ENCODE peak calls at places on chromosomes 7 and 10, in five cellular contexts. H is H1, Z is K562, N is HepG2, G is GM12878. W is an unnamed sample.

GRCh38 chr7:134845461-134845860 is 66.0 kb downstream of the CALD1 start:
- DNase-seq in Z (no peak), G (peak), N (peak), H (no peak), W (no peak)

GRCh38 chr7:12594122-12594897 is 23.8 kb downstream of the SCIN start:
- DNase-seq in N (no peak), G (no peak), H (no peak), Z (no peak), W (no peak)

GRCh38 chr10:24104895-24105294 is 104.0 kb upstream of the KIAA1217 start:
- DNase-seq in G (no peak), N (no peak), Z (no peak), H (no peak), W (no peak)

GRCh38 chr7:82204694-82205093 is 238.9 kb downstream of the CACNA2D1 start:
- DNase-seq in G (no peak), Z (no peak), H (no peak), N (no peak), W (no peak)

GRCh38 chr10:52927678-52928077 is 155.1 kb upstream of the MBL2 start:
- DNase-seq in G (no peak), Z (no peak), N (no peak), H (no peak), W (no peak)

GRCh38 chr7:139680676-139681462 is 96.9 kb downstream of the HIPK2 start:
- DNase-seq in G (no peak), Z (peak), N (no peak), H (no peak), W (peak)

GRCh38 chr10:88114368-88114767 is 250.9 kb downstream of the PTEN start:
- DNase-seq in G (no peak), N (peak), Z (peak), H (no peak), W (peak)

GRCh38 chr7:131108212-131108980 is 219.3 kb upstream of the MKLN1 start:
- DNase-seq in H (no peak), N (no peak), Z (no peak), G (no peak), W (no peak)

GRCh38 chr10:3220853-3221252 is 48.3 kb upstream of the PITRM1 start:
- DNase-seq in H (no peak), Z (no peak), N (no peak), G (no peak), W (no peak)

GRCh38 chr7:78039791-78040776 is 241.5 kb downstream of the PHTF2 start:
- DNase-seq in Z (peak), N (no peak), G (no peak), H (peak), W (peak)

GRCh38 chr10:78900715-78901430 is 167.9 kb upstream of the ZMIZ1 start:
- DNase-seq in H (peak), N (no peak), G (no peak), Z (no peak), W (no peak)

GRCh38 chr7:15801565-15801964 is 115.1 kb upstream of the MEOX2 start:
- DNase-seq in G (no peak), H (no peak), N (no peak), Z (no peak), W (peak)

GRCh38 chr7:83934118-83934734 is 260.4 kb downstream of the SEMA3A start:
- DNase-seq in H (no peak), N (no peak), Z (no peak), G (no peak), W (peak)

GRCh38 chr10:121374121-121374520 is 224.1 kb downstream of the FGFR2 start:
- DNase-seq in G (no peak), N (no peak), H (no peak), Z (no peak), W (no peak)

GRCh38 chr7:40843338-40844026 is 708.7 kb downstream of the SUGCT start:
- DNase-seq in Z (no peak), H (no peak), G (no peak), N (no peak), W (no peak)

GRCh38 chr7:44587843-44588711 is 6.0 kb upstream of the TMED4 start:
- DNase-seq in H (no peak), N (peak), G (peak), Z (no peak), W (peak)

GRCh38 chr10:71486465-71487114 is 89.9 kb downstream of the CDH23 start:
- DNase-seq in Z (peak), N (peak), H (peak), G (no peak), W (peak)

GRCh38 chr7:94912085-94912484 is 4.7 kb downstream of the PPP1R9A start:
- DNase-seq in G (no peak), H (no peak), Z (no peak), N (peak), W (no peak)

GRCh38 chr10:89632824-89633223 is 12.2 kb downstream of the PANK1 start:
- DNase-seq in H (no peak), G (no peak), Z (no peak), N (peak), W (no peak)

GRCh38 chr7:98315318-98315993 is 34.0 kb downstream of the BRI3 start:
- DNase-seq in N (no peak), G (peak), Z (no peak), H (no peak), W (no peak)

GRCh38 chr7:142412551-142413193 is 154.8 kb upstream of the PRSS58 start:
- DNase-seq in Z (peak), H (peak), N (peak), G (no peak), W (peak)

GRCh38 chr7:83633516-83633915 is 15.4 kb downstream of the SEMA3E start:
- DNase-seq in H (no peak), G (no peak), Z (no peak), N (no peak), W (no peak)

GRCh38 chr10:33214174-33214573 is 120.3 kb downstream of the NRP1 start:
- DNase-seq in H (no peak), Z (no peak), G (no peak), N (no peak), W (peak)

GRCh38 chr10:94299417-94299816 is 63.3 kb downstream of the NOC3L start:
- DNase-seq in Z (peak), H (no peak), N (peak), G (no peak), W (no peak)

GRCh38 chr7:139488810-139489209 is 5.3 kb upstream of the KLRG2 start:
- DNase-seq in G (no peak), Z (no peak), H (no peak), N (no peak), W (no peak)

GRCh38 chr7:151537818-151538561 is 18.3 kb upstream of the RHEB start:
- DNase-seq in H (no peak), N (no peak), Z (no peak), G (no peak), W (no peak)

GRCh38 chr7:155644971-155645509 is 579 bp downstream of the RBM33 start:
- DNase-seq in H (no peak), Z (peak), G (no peak), N (peak), W (peak)

GRCh38 chr10:123241391-123242141 is 87.4 kb downstream of the BUB3 start:
- DNase-seq in N (peak), H (no peak), Z (no peak), G (no peak), W (peak)

GRCh38 chr7:38178695-38179344 is 775 bp downstream of the STARD3NL start:
- DNase-seq in G (no peak), N (no peak), H (no peak), Z (no peak), W (no peak)

GRCh38 chr10:35546824-35547225 is 58.3 kb upstream of the GJD4 start:
- DNase-seq in Z (no peak), G (no peak), H (no peak), N (peak), W (no peak)

GRCh38 chr10:60957667-60958221 is 13.8 kb upstream of the RHOBTB1 start:
- DNase-seq in G (no peak), N (no peak), H (no peak), Z (no peak), W (no peak)

GRCh38 chr7:86962623-86963022 is 96.8 kb downstream of the ELAPOR2 start:
- DNase-seq in Z (no peak), H (no peak), G (no peak), N (no peak), W (no peak)

GRCh38 chr10:7108141-7108540 is 302.7 kb downstream of the SFMBT2 start:
- DNase-seq in G (no peak), N (no peak), Z (no peak), H (no peak), W (no peak)
- TF ChIP-seq EZH2 in G (no peak), N (no peak), Z (no peak), H (no peak), W (no peak)

DNA sequence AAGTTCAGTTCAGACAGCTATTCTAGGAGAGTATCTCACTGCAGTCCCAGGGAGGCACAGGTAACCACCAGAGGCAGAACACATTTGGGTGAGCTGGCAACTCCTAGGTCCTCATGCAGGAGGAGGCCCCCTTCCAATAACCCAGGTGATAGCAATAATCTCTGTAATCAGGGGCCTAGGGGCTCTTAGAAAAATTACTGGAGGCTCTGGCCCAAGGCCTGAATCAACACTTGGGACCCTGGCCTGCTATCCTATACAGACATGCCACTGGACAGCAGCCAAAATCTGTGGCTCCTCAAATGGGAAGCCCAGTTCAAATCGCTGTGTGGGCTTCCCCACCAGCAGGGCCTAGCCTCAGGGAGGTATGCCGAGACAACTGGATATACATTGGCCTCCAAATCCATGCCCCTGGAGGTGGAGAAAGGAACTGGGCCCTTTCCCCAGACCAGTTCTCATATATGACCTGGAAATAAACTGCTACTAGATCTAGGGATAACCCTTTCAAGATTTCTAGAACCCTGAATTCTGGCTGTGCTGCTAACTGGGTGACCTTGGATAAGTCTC is 1.6 kb downstream of the AVPI1 start:
- DNase-seq in N (peak), H (no peak), Z (peak), G (no peak), W (peak)
- TF ChIP-seq POLR2A in N (no peak), H (no peak), Z (no peak), G (no peak), W (no peak)

GRCh38 chr7:27106181-27106905 is 3.9 kb upstream of the HOXA2 start:
- DNase-seq in G (no peak), N (no peak), H (peak), Z (no peak), W (peak)
- TF ChIP-seq EZH2 in G (no peak), N (no peak), H (peak), Z (no peak), W (no peak)

GRCh38 chr7:2576742-2577491 is 18.1 kb downstream of the IQCE start:
- DNase-seq in Z (no peak), H (no peak), N (no peak), G (no peak), W (no peak)

GRCh38 chr7:2577914-2578680 is 19.3 kb downstream of the IQCE start:
- DNase-seq in G (no peak), N (no peak), H (no peak), Z (no peak), W (no peak)

GRCh38 chr7:2575046-2575732 is 16.4 kb downstream of the IQCE start:
- DNase-seq in H (no peak), Z (no peak), N (no peak), G (no peak), W (no peak)

GRCh38 chr7:2573747-2574146 is 15.0 kb downstream of the IQCE start:
- DNase-seq in H (no peak), N (no peak), Z (no peak), G (no peak), W (no peak)

DNA sequence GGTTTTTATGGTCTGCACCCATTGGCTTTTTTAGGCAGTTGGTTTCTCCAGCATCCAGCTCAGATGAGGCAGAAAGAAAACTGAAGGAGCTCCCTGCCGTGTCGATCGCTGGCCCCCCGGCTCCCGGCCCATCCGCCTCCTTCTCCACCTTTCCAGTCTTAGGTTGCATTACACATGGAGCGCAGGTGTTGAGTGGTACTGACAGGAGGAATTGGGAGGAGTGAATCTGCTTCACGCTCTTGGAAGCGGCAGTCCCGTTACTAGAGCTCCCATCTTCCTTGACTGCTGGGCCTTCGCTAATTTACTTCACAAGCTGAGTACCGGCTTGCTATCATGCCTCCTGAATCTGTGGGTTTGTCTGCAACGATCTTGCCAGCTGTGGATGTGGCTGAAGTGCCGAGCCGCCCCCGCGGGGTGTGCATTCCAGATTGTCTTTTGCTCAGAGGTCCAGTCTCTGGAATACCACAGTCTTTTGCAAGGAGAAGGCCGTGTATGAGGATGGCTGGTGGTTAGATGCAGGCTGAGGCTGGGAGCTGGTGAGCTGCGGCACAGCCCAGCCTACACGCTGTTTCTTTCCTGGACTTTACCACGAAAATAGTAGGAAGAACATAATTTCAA is 17.1 kb downstream of the IQCE start:
- DNase-seq in N (no peak), Z (no peak), G (no peak), H (no peak), W (no peak)
- TF ChIP-seq POLR2A in N (no peak), Z (no peak), G (no peak), H (no peak), W (no peak)

GRCh38 chr7:150324366-150324961 is 1.1 kb upstream of the ACTR3C start:
- DNase-seq in Z (peak), H (no peak), G (no peak), N (peak), W (no peak)

GRCh38 chr7:150325110-150325611 is 1.8 kb upstream of the ACTR3C start:
- DNase-seq in Z (peak), G (no peak), N (no peak), H (no peak), W (no peak)

GRCh38 chr7:150325901-150326300 is 2.6 kb upstream of the ACTR3C start:
- DNase-seq in H (no peak), Z (peak), N (no peak), G (no peak), W (no peak)

GRCh38 chr7:150327308-150327707 is 4.0 kb upstream of the ACTR3C start:
- DNase-seq in N (no peak), Z (no peak), G (no peak), H (no peak), W (no peak)

GRCh38 chr7:150326657-150327268 is 3.4 kb upstream of the ACTR3C start:
- DNase-seq in G (no peak), H (no peak), N (no peak), Z (no peak), W (no peak)
- TF ChIP-seq EZH2 in G (no peak), H (no peak), N (no peak), Z (no peak), W (no peak)

GRCh38 chr10:44974628-44975431 is 3.8 kb downstream of the DEPP1 start:
- DNase-seq in Z (peak), G (no peak), N (peak), H (peak), W (peak)

GRCh38 chr10:44977287-44978212 is 1.1 kb downstream of the DEPP1 start:
- DNase-seq in Z (no peak), G (no peak), N (no peak), H (no peak), W (no peak)

GRCh38 chr10:44974082-44974627 is 4.5 kb downstream of the DEPP1 start:
- DNase-seq in Z (no peak), G (no peak), H (no peak), N (no peak), W (no peak)

GRCh38 chr10:44976352-44977198 is 2.0 kb downstream of the DEPP1 start:
- DNase-seq in Z (no peak), H (no peak), N (no peak), G (no peak), W (peak)

DNA sequence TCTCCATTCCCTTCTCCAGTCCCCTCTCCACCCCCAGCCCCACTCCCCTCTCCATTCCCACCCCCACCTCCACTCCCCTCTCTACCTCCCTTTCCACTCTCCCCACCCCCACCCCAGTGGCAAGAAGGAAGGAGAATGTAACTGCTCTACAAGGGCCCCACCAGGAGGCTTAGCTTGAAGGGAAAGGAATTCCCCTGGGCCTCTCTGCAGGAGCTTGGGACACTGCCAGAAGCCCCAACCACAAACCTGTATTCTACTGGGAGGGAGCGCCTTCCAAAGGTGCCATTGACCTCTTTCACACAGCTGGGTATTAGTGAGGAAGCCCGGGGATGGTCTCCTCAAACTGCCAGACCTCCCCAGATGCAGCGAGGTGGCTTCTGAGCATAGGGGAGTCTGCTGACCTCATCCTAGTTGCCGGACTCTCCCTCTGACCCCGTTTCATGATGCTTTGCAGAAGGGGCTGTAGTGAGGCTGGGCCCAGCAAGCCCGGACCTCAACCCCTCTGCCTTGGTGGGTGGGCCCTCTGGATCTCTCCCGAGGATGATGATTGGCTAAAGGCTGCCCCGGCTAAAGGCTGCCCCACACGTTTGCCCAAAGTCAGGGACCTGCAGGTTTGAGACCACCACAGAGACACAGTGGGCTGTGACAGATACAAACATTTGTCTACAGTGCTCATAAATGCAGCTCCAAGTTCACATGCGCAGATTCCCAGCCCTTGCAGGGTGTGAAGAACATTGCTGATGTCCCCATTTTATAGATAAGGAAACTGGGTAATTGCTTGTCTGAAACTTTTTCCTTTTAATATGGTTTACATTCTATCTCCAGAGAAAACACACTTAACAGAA is 2.9 kb downstream of the DEPP1 start:
- DNase-seq in N (peak), G (no peak), Z (peak), H (peak), W (peak)
- TF ChIP-seq POLR2A in N (no peak), G (no peak), Z (no peak), H (no peak), W (no peak)

W was measured in endothelial cell of umbilical vein.